ENCODE peak calls at places on chromosome 3, in five cellular contexts. K is adrenal gland, A is cardiac muscle cell, V is choroid plexus epithelial cell, O is fibroblast of villous mesenchyme. H is an unnamed sample.

GRCh38 chr3:122975163-122975923 is 52.2 kb downstream of the SEMA5B start:
- DNase-seq in O (peak), K (no peak), V (peak), A (peak), H (peak)

GRCh38 chr3:127915115-127915936 is at the start of gene KBTBD12:
- DNase-seq in A (peak), K (peak), O (no peak), V (no peak), H (no peak)

GRCh38 chr3:63841704-63842103 is 21.9 kb downstream of the THOC7 start:
- DNase-seq in V (no peak), K (no peak), O (no peak), A (no peak), H (no peak)

GRCh38 chr3:47022540-47023161 is 43.2 kb downstream of the NBEAL2 start:
- DNase-seq in V (peak), A (peak), K (peak), O (no peak), H (no peak)

GRCh38 chr3:26350853-26351252 is 271.7 kb upstream of the LRRC3B start:
- DNase-seq in K (no peak), V (no peak), O (no peak), A (no peak), H (no peak)

GRCh38 chr3:155182467-155182866 is 102.3 kb downstream of the MME start:
- DNase-seq in O (no peak), V (no peak), K (no peak), A (no peak), H (no peak)

GRCh38 chr3:14524311-14524711 is 15.8 kb downstream of the GRIP2 start:
- DNase-seq in A (no peak), O (no peak), K (no peak), V (no peak), H (no peak)

GRCh38 chr3:161508852-161509477 is 12.4 kb downstream of the OTOL1 start:
- DNase-seq in O (peak), A (peak), V (peak), K (no peak), H (no peak)

GRCh38 chr3:38136272-38136806 is 588 bp downstream of the ACAA1 start:
- DNase-seq in O (peak), V (peak), K (peak), A (peak), H (no peak)

GRCh38 chr3:151593923-151594322 is 133.1 kb upstream of the IGSF10 start:
- DNase-seq in K (no peak), V (peak), O (no peak), A (no peak), H (no peak)

GRCh38 chr3:170695486-170696069 is 109.7 kb upstream of the SLC7A14 start:
- DNase-seq in K (no peak), A (no peak), V (no peak), O (no peak), H (no peak)

GRCh38 chr3:102525624-102526023 is 90.8 kb downstream of the ZPLD1 start:
- DNase-seq in K (no peak), O (no peak), V (no peak), A (no peak), H (no peak)

GRCh38 chr3:63937661-63938651 is 25.8 kb upstream of the SCAANT1 start:
- DNase-seq in A (no peak), K (no peak), V (no peak), O (peak), H (no peak)

GRCh38 chr3:55167586-55168317 is 239.9 kb upstream of the LRTM1 start:
- DNase-seq in K (no peak), A (no peak), V (peak), O (peak), H (no peak)

GRCh38 chr3:55165278-55165677 is 237.4 kb upstream of the LRTM1 start:
- DNase-seq in V (peak), A (no peak), K (no peak), O (peak), H (no peak)

GRCh38 chr3:55165704-55166103 is 237.8 kb upstream of the LRTM1 start:
- DNase-seq in V (no peak), O (peak), K (no peak), A (no peak), H (no peak)

GRCh38 chr3:55164876-55165275 is 237.0 kb upstream of the LRTM1 start:
- DNase-seq in O (peak), A (no peak), V (no peak), K (no peak), H (no peak)

DNA sequence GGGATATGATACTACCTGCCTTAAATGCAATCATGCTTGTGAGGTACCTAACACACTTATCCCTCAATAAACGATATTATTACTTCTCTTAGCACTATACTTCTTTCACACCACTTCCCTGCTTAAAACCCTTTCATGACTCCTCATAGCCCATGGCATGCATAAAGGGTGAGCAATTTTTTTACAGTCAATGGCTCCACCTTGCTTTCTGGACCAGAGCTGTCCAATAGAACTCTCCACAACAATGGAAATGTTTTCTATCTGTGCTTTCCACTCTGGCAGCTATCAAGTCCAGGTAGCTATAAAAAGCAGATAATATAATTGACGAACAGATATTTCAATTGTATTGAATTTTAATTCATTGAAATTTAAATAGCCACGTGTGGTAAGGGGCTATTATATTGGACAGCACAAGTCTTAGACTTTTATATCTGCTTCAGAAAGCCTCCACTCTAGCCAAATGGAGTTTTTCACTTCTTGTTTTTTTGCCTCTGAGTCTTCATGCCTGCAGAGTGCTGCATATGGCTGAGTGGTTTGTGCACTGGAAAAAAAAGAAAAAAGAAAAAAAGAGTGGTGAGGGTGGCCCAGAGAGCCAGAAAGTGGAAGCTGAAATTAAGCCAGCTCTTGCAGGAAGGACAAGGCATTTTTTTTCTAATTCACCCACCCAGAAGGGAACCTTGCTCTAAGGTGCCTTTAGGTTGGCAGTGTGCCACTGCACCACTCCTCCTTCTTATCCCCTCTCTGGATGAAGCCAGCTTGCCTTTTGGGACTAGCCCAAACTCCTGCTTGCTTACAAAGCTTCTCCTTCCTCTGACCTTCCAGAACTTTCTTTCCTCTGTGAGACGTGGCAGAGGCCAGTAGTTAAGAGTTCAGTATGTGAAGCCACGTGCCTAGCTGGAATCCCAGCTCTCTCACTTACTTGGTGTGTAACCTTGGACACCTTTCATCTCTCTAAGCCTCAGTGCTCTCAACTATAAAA is 239.0 kb upstream of the LRTM1 start:
- DNase-seq in A (no peak), K (no peak), V (peak), O (peak), H (no peak)
- TF ChIP-seq CTCF in A (no peak), K (no peak), V (peak), O (peak), H (no peak)

DNA sequence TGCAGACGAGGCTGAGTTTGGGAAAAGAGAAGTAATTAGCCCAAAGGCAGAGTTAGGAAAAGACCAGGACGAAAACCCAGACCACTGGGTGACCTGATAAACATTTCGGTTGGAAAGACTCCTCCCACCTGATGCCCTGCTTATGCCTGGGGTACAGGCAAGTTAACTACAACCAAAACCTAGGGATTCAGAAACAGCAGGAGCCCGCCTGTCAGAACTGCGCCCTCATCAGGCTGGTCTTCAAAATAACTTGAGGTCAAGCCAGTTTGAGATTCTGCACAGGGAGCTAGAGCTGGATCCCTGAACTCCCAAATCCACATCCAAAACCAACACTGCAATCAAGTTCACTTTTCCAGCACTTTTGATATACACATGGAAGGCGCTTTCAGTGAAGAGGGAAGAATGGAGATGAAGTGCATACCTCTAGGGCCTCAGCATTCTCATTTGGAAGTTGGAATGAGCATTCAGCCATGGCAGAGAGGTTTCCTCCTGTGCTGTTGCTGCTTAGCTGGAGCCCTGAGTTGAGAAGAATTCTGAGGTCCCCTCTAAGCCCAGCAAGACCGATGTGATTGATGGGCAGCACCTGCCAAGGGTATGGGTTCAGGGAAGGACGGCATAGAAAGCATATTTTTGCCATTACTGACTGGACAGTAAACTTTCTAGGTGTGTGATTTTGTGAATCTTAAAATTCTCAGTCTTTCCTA is 11.6 kb downstream of the TSEN2 start:
- DNase-seq in V (no peak), K (no peak), O (no peak), A (no peak), H (no peak)
- TF ChIP-seq CTCF in V (peak), K (no peak), O (peak), A (no peak), H (no peak)

DNA sequence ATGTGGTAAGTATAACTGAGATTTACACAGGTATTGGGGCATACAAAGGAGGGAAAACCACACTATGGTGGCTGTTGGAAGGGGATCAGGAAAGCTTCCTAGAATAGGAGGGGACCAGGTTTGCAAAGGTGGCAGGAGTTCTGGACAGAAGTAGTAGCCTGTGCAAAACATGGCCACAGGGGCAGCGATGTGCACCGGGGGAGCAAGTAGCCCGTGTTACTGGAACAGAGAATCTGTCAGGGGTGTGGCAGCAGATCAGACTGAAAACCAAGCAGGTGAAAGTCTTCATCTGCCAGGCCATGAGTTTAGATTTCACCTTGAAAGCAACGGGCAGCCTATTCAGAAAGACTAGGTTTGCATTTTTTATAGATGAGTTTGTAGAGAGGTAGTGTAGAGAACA is 182.3 kb upstream of the LPP start:
- DNase-seq in V (no peak), O (no peak), K (no peak), A (no peak), H (no peak)
- TF ChIP-seq CTCF in V (peak), O (no peak), K (no peak), A (no peak), H (no peak)

GRCh38 chr3:94614192-94614591 is 551.3 kb downstream of the NSUN3 start:
- DNase-seq in V (no peak), O (no peak), K (no peak), A (peak), H (no peak)

GRCh38 chr3:94616833-94617232 is 554.0 kb downstream of the NSUN3 start:
- DNase-seq in O (no peak), A (no peak), K (no peak), V (peak), H (no peak)

GRCh38 chr3:94617312-94617711 is 554.5 kb downstream of the NSUN3 start:
- DNase-seq in V (no peak), K (no peak), O (no peak), A (no peak), H (no peak)

GRCh38 chr3:94612631-94613030 is 549.8 kb downstream of the NSUN3 start:
- DNase-seq in O (no peak), V (no peak), A (no peak), K (no peak), H (no peak)

GRCh38 chr3:94615275-94616065 is 552.6 kb downstream of the NSUN3 start:
- DNase-seq in V (no peak), K (no peak), A (no peak), O (no peak), H (no peak)
- TF ChIP-seq CTCF in V (no peak), K (no peak), A (no peak), O (no peak), H (no peak)

H was measured in D721Med.